ENCODE peak calls at places on chromosome 18, in four cellular contexts. O, A, F and R are unnamed samples.
A peak's percentile ranks its signal among the peaks of the same experiment; 100 is the strongest.

GRCh38 chr18:23498877-23499570 is 4.3 kb upstream of the RMC1 start:
- DNase-seq in A (peak; percentile 65), O (no peak), F (no peak), R (peak; percentile 74)

GRCh38 chr18:70384181-70384790 is 95.4 kb downstream of the SOCS6 start:
- DNase-seq in F (no peak), O (no peak), A (no peak), R (peak; percentile 87)

GRCh38 chr18:70376137-70376913 is 87.5 kb downstream of the SOCS6 start:
- DNase-seq in O (no peak), A (no peak), F (no peak), R (no peak)

GRCh38 chr18:71682591-71682990 is 861.6 kb downstream of the CBLN2 start:
- DNase-seq in F (no peak), A (no peak), O (no peak), R (no peak)

GRCh38 chr18:46627136-46627535 is 29.9 kb downstream of the LOXHD1 start:
- DNase-seq in A (no peak), O (no peak), F (no peak), R (no peak)

GRCh38 chr18:11689031-11689971 is at the start of gene GNAL:
- DNase-seq in O (peak; percentile 75), F (no peak), A (peak; percentile 65), R (peak; percentile 85)

GRCh38 chr18:47730795-47731194 is 199.7 kb downstream of the SMAD2 start:
- DNase-seq in A (no peak), F (no peak), O (no peak), R (peak; percentile 4)

GRCh38 chr18:74539289-74539688 is 5.0 kb downstream of the CNDP1 start:
- DNase-seq in A (no peak), F (no peak), O (no peak), R (no peak)

GRCh38 chr18:74748809-74749208 is 151.1 kb downstream of the ZNF407 start:
- DNase-seq in A (no peak), F (no peak), O (no peak), R (no peak)

GRCh38 chr18:22428672-22429071 is 11.0 kb upstream of the CTAGE1 start:
- DNase-seq in O (no peak), F (no peak), A (no peak), R (peak; percentile 82)
- TF ChIP-seq CHD1 in O (no peak), F (no peak), A (no peak), R (no peak)

GRCh38 chr18:3015851-3016250 is 2.9 kb upstream of the LPIN2 start:
- DNase-seq in F (no peak), O (no peak), A (no peak), R (no peak)
- TF ChIP-seq CHD1 in F (no peak), O (no peak), A (no peak), R (no peak)

DNA sequence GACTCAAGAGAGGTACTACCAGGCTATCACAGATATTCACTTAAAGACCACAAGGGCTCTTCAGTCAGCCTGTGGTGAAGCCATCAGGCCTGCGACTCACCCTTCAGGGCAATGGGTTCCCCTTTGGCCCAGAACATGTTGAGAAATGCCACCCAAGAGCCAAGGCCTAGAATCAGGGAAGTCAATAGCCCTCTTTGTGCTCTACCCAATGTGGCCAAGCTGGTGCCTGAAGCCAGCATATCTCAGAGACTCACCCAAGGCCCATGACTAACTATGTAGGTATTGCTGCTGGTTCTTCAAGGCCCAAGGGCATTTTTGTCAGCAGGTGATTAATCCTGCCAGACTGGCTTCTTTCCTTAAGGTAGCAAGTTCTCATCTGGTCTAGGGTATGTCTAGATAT is 338.9 kb upstream of the SETBP1 start:
- DNase-seq in A (no peak), F (no peak), O (no peak), R (no peak)
- TF ChIP-seq CHD1 in A (no peak), F (no peak), O (no peak), R (no peak)

GRCh38 chr18:48954837-48955527 is 4.2 kb upstream of the SMAD7 start:
- DNase-seq in A (no peak), F (no peak), O (no peak), R (no peak)

GRCh38 chr18:48951448-48952286 is 902 bp upstream of the SMAD7 start:
- DNase-seq in A (peak; percentile 79), F (no peak), O (no peak), R (peak; percentile 86)

GRCh38 chr18:48953096-48953706 is 2.4 kb upstream of the SMAD7 start:
- DNase-seq in O (no peak), F (no peak), A (no peak), R (no peak)

GRCh38 chr18:48950536-48951447 is at the start of gene SMAD7:
- DNase-seq in O (no peak), A (peak; percentile 23), F (no peak), R (no peak)

GRCh38 chr18:48952287-48953095 is 1.7 kb upstream of the SMAD7 start:
- DNase-seq in F (no peak), O (no peak), A (peak; percentile 53), R (peak; percentile 86)
- TF ChIP-seq CHD1 in F (no peak), O (no peak), A (no peak), R (no peak)

DNA sequence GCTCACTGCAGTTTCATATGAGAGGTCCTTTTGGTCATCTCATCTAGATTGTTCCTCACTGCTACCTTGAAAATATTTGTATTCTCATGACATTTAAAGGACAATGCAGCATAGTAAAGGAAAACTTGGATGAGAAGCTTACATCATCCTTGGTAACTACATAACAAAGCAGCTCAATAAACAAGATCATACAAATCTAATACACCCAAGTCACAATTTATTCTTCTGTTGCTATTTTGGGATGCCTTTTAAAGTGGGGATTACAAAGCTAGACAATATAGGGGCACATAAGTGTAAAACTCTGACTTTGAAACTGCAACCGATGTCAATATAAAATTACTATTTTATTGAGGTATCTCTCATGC is 85.7 kb downstream of the TCF4 start:
- DNase-seq in O (no peak), F (no peak), A (no peak), R (no peak)
- TF ChIP-seq CHD1 in O (no peak), F (no peak), A (no peak), R (no peak)

DNA sequence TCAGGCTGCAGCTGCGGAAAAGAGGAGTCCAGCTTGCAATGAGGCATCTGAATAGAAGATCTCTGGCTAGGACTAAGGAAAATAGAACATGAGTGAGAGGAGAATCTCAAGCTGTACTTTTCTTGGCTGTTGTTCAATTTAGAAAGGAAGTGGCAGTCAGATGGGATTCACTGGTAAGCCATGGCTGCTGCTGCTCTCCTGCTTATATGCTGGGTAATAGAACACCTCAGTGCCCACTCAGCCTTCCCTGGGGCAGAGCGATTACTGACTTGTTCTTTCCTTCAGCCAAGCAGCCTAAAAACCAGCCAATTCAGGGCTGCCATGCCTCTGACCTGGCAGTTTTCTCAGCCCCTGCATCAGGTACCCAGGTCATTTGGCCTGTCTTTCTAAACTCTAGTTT is 17.7 kb upstream of the CHST9 start:
- DNase-seq in F (no peak), A (no peak), O (no peak), R (no peak)
- TF ChIP-seq CHD1 in F (no peak), A (no peak), O (no peak), R (no peak)